ENCODE peak calls at places on chromosome 10, in nine cellular contexts. F is activated T-cell treated with anti-CD3 and anti-CD28 coated beads for 1 hour, I is amniotic stem cell, C is A549, P is occipital lobe, G is fibroblast of gingiva, D is EH, B is brain microvascular endothelial cell, K is GM12865. W is an unnamed sample.

GRCh38 chr10:132407243-132407746 is 10.3 kb downstream of the PWWP2B start:
- DNase-seq in D (no peak), F (no peak), P (no peak), B (no peak), C (no peak), I (no peak), K (no peak), G (no peak), W (no peak)

GRCh38 chr10:3671431-3671955 is 113.5 kb downstream of the KLF6 start:
- DNase-seq in G (no peak), C (no peak), K (no peak), B (no peak), F (no peak), P (no peak), D (no peak), I (no peak), W (no peak)

GRCh38 chr10:12907651-12908050 is 93.9 kb downstream of the CCDC3 start:
- DNase-seq in F (no peak), B (peak; percentile 59), P (no peak), K (no peak), D (no peak), C (no peak), I (no peak), G (no peak), W (no peak)

GRCh38 chr10:78263521-78263988 is 229.9 kb downstream of the RPS24 start:
- DNase-seq in B (peak; percentile 55), D (peak; percentile 94), G (peak; percentile 51), K (no peak), F (no peak), P (peak; percentile 74), I (no peak), C (peak; percentile 62), W (no peak)

GRCh38 chr10:64682043-64682442 is 1160.8 kb downstream of the REEP3 start:
- DNase-seq in B (peak; percentile 77), P (no peak), G (no peak), C (no peak), F (no peak), K (no peak), D (no peak), I (no peak), W (no peak)

GRCh38 chr10:17215782-17216122 is 12.3 kb upstream of the VIM start:
- DNase-seq in B (no peak), D (no peak), P (no peak), K (no peak), C (no peak), F (no peak), I (no peak), G (no peak), W (no peak)

GRCh38 chr10:66625709-66626590 is 299.9 kb upstream of the LRRTM3 start:
- DNase-seq in K (no peak), P (no peak), I (no peak), D (no peak), B (no peak), G (no peak), C (no peak), F (no peak), W (no peak)

GRCh38 chr10:87775766-87776165 is 42.3 kb downstream of the ATAD1 start:
- DNase-seq in K (no peak), C (no peak), P (no peak), G (peak; percentile 36), B (no peak), I (no peak), F (no peak), D (peak; percentile 65), W (no peak)

GRCh38 chr10:17640331-17640816 is 3.6 kb upstream of the STAM start:
- DNase-seq in G (no peak), K (no peak), B (no peak), D (no peak), I (no peak), F (no peak), C (no peak), P (no peak), W (no peak)

GRCh38 chr10:76874151-76874550 is 763.5 kb downstream of the KCNMA1 start:
- DNase-seq in B (peak; percentile 46), D (peak; percentile 16), K (no peak), I (no peak), P (no peak), F (no peak), C (no peak), G (peak; percentile 95), W (peak; percentile 43)

GRCh38 chr10:33358016-33358415 is 23.5 kb upstream of the NRP1 start:
- DNase-seq in G (no peak), C (no peak), B (no peak), F (no peak), I (no peak), D (no peak), K (no peak), P (no peak), W (no peak)

GRCh38 chr10:99456207-99456606 is 25.8 kb upstream of the GOT1 start:
- DNase-seq in D (no peak), C (no peak), I (no peak), P (no peak), B (no peak), K (no peak), G (no peak), F (no peak), W (no peak)

GRCh38 chr10:58385784-58386112 is 538 bp downstream of the TFAM start:
- DNase-seq in K (peak; percentile 18), F (no peak), G (no peak), C (peak; percentile 38), P (no peak), B (peak; percentile 12), I (peak; percentile 11), D (peak; percentile 41), W (no peak)

GRCh38 chr10:31157125-31157983 is 125.7 kb upstream of the ZNF438 start:
- DNase-seq in B (no peak), I (no peak), F (no peak), D (peak; percentile 89), G (peak; percentile 78), K (no peak), P (peak; percentile 27), C (no peak), W (peak; percentile 46)

GRCh38 chr10:98349508-98349922 is 65.5 kb downstream of the PYROXD2 start:
- DNase-seq in B (peak; percentile 97), G (peak; percentile 100), P (no peak), F (no peak), C (no peak), I (peak; percentile 84), D (peak; percentile 100), K (peak; percentile 58), W (peak; percentile 28)

GRCh38 chr10:101716891-101717659 is 22.1 kb upstream of the FBXW4 start:
- DNase-seq in P (no peak), F (no peak), G (no peak), B (no peak), C (no peak), D (no peak), K (peak; percentile 23), I (no peak), W (no peak)

GRCh38 chr10:104277785-104278184 is 8.8 kb downstream of the GSTO2 start:
- DNase-seq in P (no peak), B (no peak), F (no peak), G (no peak), C (no peak), K (no peak), I (no peak), D (no peak), W (no peak)

GRCh38 chr10:31596765-31597164 is 277.7 kb downstream of the ZEB1 start:
- DNase-seq in F (no peak), D (no peak), I (no peak), C (no peak), G (no peak), K (peak; percentile 71), B (no peak), P (no peak), W (no peak)

GRCh38 chr10:79927111-79927828 is 21.6 kb downstream of the SFTPD start:
- DNase-seq in G (no peak), F (no peak), B (no peak), K (no peak), C (no peak), D (no peak), I (no peak), P (no peak), W (no peak)

GRCh38 chr10:131997366-131998049 is 15.8 kb upstream of the BNIP3 start:
- DNase-seq in K (no peak), B (peak; percentile 70), F (no peak), C (peak; percentile 28), D (peak; percentile 91), I (no peak), P (no peak), G (peak; percentile 97), W (peak; percentile 72)

GRCh38 chr10:71390435-71390820 is 6.3 kb upstream of the CDH23 start:
- DNase-seq in I (no peak), F (no peak), G (no peak), K (no peak), C (no peak), P (peak; percentile 20), D (no peak), B (no peak), W (no peak)

GRCh38 chr10:123573236-123574147 is 92.7 kb upstream of the GPR26 start:
- DNase-seq in F (peak; percentile 8), P (no peak), K (peak; percentile 60), I (peak; percentile 11), G (no peak), C (peak; percentile 77), D (peak; percentile 31), B (peak; percentile 6), W (no peak)

GRCh38 chr10:61904711-61905445 is 3.4 kb downstream of the ARID5B start:
- DNase-seq in I (peak; percentile 63), C (peak; percentile 55), B (peak; percentile 66), F (peak; percentile 17), K (peak; percentile 74), D (peak; percentile 81), P (peak; percentile 8), G (peak; percentile 80), W (no peak)

GRCh38 chr10:102651455-102652169 is 7.3 kb downstream of the TRIM8 start:
- DNase-seq in P (no peak), D (no peak), I (no peak), K (peak; percentile 49), G (no peak), B (no peak), C (no peak), F (no peak), W (no peak)

GRCh38 chr10:43237631-43238446 is 29.0 kb downstream of the RASGEF1A start:
- DNase-seq in K (no peak), B (no peak), C (no peak), F (no peak), D (no peak), P (no peak), G (no peak), I (no peak), W (no peak)

GRCh38 chr10:29392376-29393021 is 103.6 kb downstream of the LYZL1 start:
- DNase-seq in F (peak; percentile 7), I (peak; percentile 14), P (no peak), K (peak; percentile 37), C (peak; percentile 47), G (peak; percentile 21), D (peak; percentile 57), B (peak; percentile 57), W (no peak)

GRCh38 chr10:31315453-31315852 is 3.6 kb upstream of the ZEB1 start:
- DNase-seq in P (no peak), K (no peak), F (no peak), B (peak; percentile 53), C (no peak), D (peak; percentile 79), I (peak; percentile 17), G (peak; percentile 86), W (no peak)

GRCh38 chr10:79007843-79008319 is 60.9 kb upstream of the ZMIZ1 start:
- DNase-seq in G (peak; percentile 72), B (no peak), D (peak; percentile 23), I (no peak), C (no peak), P (no peak), K (no peak), F (no peak), W (peak; percentile 64)

GRCh38 chr10:121394586-121394985 is 203.7 kb downstream of the FGFR2 start:
- DNase-seq in I (no peak), C (no peak), D (no peak), P (no peak), G (no peak), F (no peak), B (no peak), K (no peak), W (no peak)

GRCh38 chr10:103540722-103541121 is 47.2 kb downstream of the NEURL1 start:
- DNase-seq in I (no peak), B (no peak), C (no peak), K (no peak), P (no peak), F (no peak), D (peak; percentile 47), G (peak; percentile 41), W (no peak)

GRCh38 chr10:132636358-132636757 is 98.8 kb downstream of the INPP5A start:
- DNase-seq in C (no peak), D (no peak), B (no peak), G (no peak), I (no peak), F (no peak), K (no peak), P (no peak), W (no peak)

W was measured in tibial nerve.